ENCODE peak calls at places on chromosomes 2 and 18, in eight cellular contexts. V is uterus, L is HCT116, Z is body of pancreas, U is NB4, K is breast epithelium, C is Peyer's patch, O is IMR-90. W is an unnamed sample.

GRCh38 chr18:12656671-12657047 is 1.2 kb downstream of the SPIRE1 start:
- DNase-seq in O (peak), L (no peak), K (no peak), U (no peak), V (no peak), Z (no peak), C (no peak), W (peak)

GRCh38 chr2:177826897-177827296 is 245.7 kb downstream of the PDE11A start:
- DNase-seq in O (no peak), K (no peak), L (no peak), Z (no peak), U (no peak), V (no peak), C (no peak), W (no peak)

GRCh38 chr18:10851824-10852225 is 297.5 kb downstream of the PIEZO2 start:
- DNase-seq in U (peak), O (peak), L (peak), C (no peak), K (no peak), Z (peak), V (no peak), W (peak)

GRCh38 chr2:229133155-229133772 is 137.8 kb downstream of the PID1 start:
- DNase-seq in L (peak), C (no peak), K (no peak), U (peak), V (no peak), Z (peak), O (peak), W (no peak)

GRCh38 chr2:151379191-151379590 is 21.8 kb downstream of the TNFAIP6 start:
- DNase-seq in C (no peak), V (no peak), K (no peak), O (peak), U (no peak), L (no peak), Z (no peak), W (no peak)

GRCh38 chr2:206217743-206218520 is 56.5 kb upstream of the ZDBF2 start:
- DNase-seq in L (no peak), O (no peak), C (no peak), U (peak), K (no peak), V (no peak), Z (no peak), W (no peak)

GRCh38 chr2:116537811-116538210 is 1276.7 kb upstream of the DDX18 start:
- DNase-seq in U (no peak), L (no peak), O (no peak), V (no peak), Z (no peak), K (no peak), C (no peak), W (no peak)

GRCh38 chr2:74760875-74761630 is 72.9 kb upstream of the HK2 start:
- DNase-seq in L (no peak), U (no peak), C (no peak), Z (no peak), O (no peak), V (no peak), K (no peak), W (no peak)

GRCh38 chr18:11258014-11258413 is 108.6 kb upstream of the PIEZO2 start:
- DNase-seq in U (no peak), C (no peak), O (no peak), V (no peak), Z (no peak), L (no peak), K (no peak), W (no peak)

GRCh38 chr2:88127888-88128653 is at the start of gene FABP1:
- DNase-seq in Z (no peak), V (no peak), O (no peak), C (peak), L (no peak), K (no peak), U (no peak), W (no peak)

GRCh38 chr18:55433140-55433539 is 154.9 kb downstream of the TCF4 start:
- DNase-seq in Z (no peak), V (no peak), U (no peak), O (no peak), L (no peak), K (no peak), C (no peak), W (no peak)

DNA sequence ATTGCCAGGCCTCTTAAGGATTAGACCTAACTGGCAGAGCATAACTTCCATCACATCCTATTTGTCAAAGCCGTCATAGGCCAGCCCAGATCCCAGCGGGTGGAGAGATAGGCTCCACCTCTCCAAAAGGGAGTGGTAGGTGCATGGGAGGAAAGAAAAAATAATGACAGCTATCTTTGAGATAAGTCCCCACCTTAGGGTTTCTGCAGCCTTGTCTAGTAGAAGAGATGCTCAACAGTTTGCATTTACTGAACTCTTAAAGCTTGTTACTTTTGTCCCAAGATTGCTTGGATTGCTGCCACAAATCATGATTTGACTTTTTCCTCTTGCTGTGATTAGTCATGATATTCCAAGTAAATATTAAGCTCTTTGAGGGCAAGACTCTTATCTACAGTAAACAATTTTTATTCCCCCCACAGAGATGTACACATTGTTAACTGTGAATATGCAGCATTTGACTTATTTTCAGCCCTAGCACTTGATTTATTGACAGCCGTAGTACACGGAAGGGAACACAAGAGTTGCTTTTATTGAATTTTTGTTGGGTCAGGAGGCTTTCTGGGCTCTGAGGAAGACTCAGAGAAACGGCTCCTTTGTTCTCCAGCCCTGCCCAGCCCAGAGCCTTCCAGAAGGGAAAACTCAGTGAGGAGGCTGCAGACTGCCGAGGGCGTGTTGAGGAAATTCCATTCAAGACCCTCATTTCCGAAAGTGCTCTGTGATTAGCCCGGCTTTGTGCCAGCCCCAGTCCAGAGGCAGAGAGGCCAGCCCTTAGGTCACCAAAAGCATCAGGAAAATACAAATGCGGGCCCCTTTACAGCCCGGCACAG is 75.5 kb upstream of the ZNF532 start:
- DNase-seq in U (no peak), C (no peak), O (peak), L (no peak), Z (no peak), K (no peak), V (no peak), W (no peak)
- TF ChIP-seq POLR2A in U (no peak), C (no peak), O (no peak), L (no peak), Z (no peak), K (no peak), V (no peak), W (no peak)

DNA sequence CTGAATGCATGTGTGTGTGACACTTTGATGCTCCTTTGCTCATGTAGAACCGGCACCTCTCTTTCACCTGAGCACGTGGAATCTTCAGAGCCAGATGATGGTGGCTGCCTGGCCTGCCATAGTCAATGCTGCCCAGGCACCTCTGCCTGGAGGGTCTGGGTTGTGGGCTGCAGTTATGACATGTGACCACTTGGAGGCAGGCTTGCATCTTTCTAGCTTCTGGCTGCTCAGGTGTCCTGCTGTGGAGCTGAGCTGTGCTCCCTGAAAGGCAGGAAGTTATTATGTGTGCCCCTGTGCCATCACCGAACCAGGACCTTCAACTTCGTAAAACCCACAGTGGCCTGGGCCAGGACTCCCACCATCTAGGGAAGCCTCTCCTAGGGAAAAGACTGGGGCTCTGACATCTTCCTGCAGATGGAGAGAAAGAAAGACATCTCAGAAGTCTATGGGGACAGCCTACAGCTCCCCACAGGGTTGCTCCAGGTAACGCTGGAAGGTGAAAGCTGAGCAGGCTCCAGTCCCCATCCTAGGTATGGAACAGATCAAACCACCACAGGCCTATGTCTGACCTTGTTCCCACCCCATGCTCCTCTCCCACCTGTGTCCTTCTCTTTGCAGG is 30.2 kb downstream of the PSD4 start:
- DNase-seq in V (peak), Z (peak), O (peak), C (peak), K (no peak), U (peak), L (peak), W (peak)
- TF ChIP-seq POLR2A in V (no peak), Z (no peak), O (no peak), C (no peak), K (no peak), U (no peak), L (no peak), W (no peak)

DNA sequence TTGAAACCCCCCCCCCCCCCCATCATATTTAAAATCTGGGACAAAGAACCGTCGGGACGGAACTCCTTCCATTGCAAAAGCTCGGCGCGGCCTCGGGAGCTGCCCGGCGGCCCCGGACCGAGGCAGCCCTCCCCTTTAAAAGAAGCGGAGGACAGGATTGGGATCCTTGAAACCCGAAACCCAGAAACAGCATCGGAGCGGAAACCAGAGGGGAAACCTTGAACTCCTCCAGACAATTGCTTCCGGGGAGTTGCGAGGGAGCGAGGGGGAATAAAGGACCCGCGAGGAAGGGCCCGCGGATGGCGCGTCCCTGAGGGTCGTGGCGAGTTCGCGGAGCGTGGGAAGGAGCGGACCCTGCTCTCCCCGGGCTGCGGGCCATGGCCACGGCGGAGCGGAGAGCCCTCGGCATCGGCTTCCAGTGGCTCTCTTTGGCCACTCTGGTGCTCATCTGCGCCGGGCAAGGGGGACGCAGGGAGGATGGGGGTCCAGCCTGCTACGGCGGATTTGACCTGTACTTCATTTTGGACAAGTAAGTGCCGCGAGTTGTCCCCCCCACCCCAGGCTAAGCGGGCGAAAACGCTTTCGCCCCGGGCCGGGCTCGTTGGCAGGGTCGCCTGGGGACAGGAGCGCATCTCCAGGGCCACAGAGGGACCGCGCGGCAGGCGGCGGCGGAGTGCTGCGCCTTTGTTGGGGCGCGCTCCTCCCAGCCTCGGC is at the start of gene ANTXR1:
- DNase-seq in K (no peak), V (peak), L (peak), U (peak), O (peak), C (no peak), Z (peak), W (peak)
- TF ChIP-seq POLR2A in K (no peak), V (peak), L (peak), U (no peak), O (peak), C (no peak), Z (no peak), W (peak)

GRCh38 chr18:48766487-48766886 is 184.3 kb downstream of the SMAD7 start:
- DNase-seq in Z (no peak), O (no peak), V (no peak), L (no peak), K (no peak), C (no peak), U (no peak), W (no peak)

GRCh38 chr18:48763714-48764100 is 187.1 kb downstream of the SMAD7 start:
- DNase-seq in L (no peak), K (no peak), C (no peak), V (no peak), O (no peak), U (no peak), Z (no peak), W (no peak)

GRCh38 chr18:48766025-48766424 is 184.7 kb downstream of the SMAD7 start:
- DNase-seq in V (no peak), K (no peak), O (peak), Z (no peak), U (no peak), C (no peak), L (no peak), W (no peak)

GRCh38 chr18:48764452-48764851 is 186.3 kb downstream of the SMAD7 start:
- DNase-seq in C (no peak), Z (no peak), V (no peak), O (no peak), U (peak), K (no peak), L (no peak), W (no peak)

DNA sequence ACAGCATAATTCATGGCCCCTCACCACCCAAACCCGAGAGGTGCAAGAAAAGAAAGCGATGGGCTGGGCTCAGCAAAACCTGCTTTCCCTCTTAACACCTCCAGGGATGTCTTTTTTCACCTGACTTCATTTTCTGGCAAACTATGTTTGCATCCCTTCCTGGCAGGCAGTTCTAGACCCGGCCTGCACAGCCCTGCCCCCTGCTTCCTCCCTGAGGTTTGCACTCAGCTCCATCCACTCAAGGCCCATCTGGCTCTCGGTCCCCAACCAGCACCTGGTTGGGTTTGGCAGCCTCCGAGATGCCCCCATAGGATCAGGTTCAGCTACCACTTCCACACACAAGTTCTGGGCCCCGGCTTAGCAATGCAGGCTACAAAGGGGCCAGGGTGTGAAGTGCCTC is 185.7 kb downstream of the SMAD7 start:
- DNase-seq in L (no peak), Z (no peak), O (no peak), C (no peak), K (no peak), U (no peak), V (no peak), W (no peak)
- TF ChIP-seq POLR2A in L (no peak), Z (no peak), O (no peak), C (no peak), K (no peak), U (no peak), V (no peak), W (no peak)

GRCh38 chr2:134918518-134919359 is at the start of gene CCNT2:
- DNase-seq in O (peak), V (peak), Z (peak), C (peak), K (peak), L (peak), U (peak), W (peak)
- TF ChIP-seq POLR2A in O (peak), V (peak), Z (peak), C (peak), K (peak), L (peak), U (peak), W (peak)

GRCh38 chr18:64134044-64134757 is 14.7 kb downstream of the LINC00305 start:
- DNase-seq in K (no peak), V (no peak), L (no peak), Z (no peak), O (no peak), U (no peak), C (no peak), W (no peak)
- TF ChIP-seq POLR2A in K (no peak), V (no peak), L (no peak), Z (no peak), O (no peak), U (no peak), C (no peak), W (no peak)

DNA sequence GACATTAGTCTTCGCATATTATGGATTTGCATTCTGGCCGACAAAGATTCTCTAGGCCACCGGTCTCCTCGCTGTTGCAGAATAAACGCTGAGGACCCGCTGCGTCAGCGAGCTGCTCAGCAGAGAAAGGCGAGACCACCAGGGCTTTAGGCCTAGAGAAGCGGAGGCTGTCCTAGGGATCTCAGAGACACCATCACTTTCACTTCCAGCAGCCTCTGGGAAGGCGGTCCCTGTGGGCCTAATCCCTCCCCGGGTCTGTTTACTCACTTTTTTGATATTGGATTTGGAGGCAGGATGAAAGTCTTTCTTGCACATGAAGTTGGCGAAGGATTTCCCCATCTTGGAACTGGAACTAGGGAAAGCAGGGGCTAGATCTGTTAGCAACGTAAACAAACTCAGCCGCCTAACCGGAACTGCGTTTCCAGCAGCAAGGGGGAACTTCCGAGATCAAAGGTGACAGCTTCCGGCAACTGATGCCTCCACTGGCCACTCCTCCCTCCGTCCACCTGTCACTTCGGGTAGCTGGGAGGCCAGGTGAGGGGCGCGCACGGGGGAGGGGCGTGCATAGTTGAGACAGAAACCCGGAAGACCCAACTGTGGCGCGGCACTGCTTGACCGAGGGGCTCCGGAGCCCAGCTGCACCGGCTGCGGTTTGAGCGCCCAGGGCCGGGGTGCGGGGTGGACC is at the start of gene SCRN3:
- DNase-seq in L (peak), U (peak), K (peak), V (peak), C (peak), O (peak), Z (peak), W (peak)
- TF ChIP-seq POLR2A in L (peak), U (peak), K (no peak), V (no peak), C (peak), O (peak), Z (peak), W (peak)

GRCh38 chr2:156659694-156660093 is 223.5 kb downstream of the GPD2 start:
- DNase-seq in C (no peak), Z (no peak), O (no peak), K (no peak), U (no peak), V (no peak), L (no peak), W (no peak)
- TF ChIP-seq POLR2A in C (no peak), Z (no peak), O (no peak), K (no peak), U (no peak), V (no peak), L (no peak), W (no peak)

W was measured in H54.